ENCODE peak calls at places on chromosomes 2 and 18, in nine cellular contexts. R, Y, L, P, S, E, W, O and B are unnamed samples.

GRCh38 chr2:175490306-175490705 is 308.8 kb upstream of the ATP5MC3 start:
- DNase-seq in R (no peak), Y (no peak), L (no peak), P (no peak), S (no peak), E (no peak), W (no peak), O (no peak), B (no peak)

GRCh38 chr2:241463276-241464135 is 44.9 kb downstream of the STK25 start:
- DNase-seq in R (no peak), Y (no peak), L (no peak), P (no peak), S (no peak), E (no peak), W (no peak), O (no peak), B (no peak)

GRCh38 chr2:74867841-74868658 is 34.1 kb downstream of the HK2 start:
- DNase-seq in R (no peak), Y (no peak), L (no peak), P (peak), S (no peak), E (peak), W (peak), O (peak), B (no peak)

GRCh38 chr2:217938038-217938437 is 64.8 kb downstream of the TNS1 start:
- DNase-seq in R (no peak), Y (no peak), L (no peak), P (peak), S (no peak), E (no peak), W (no peak), O (no peak), B (no peak)

GRCh38 chr2:192298664-192299063 is 103.9 kb upstream of the TMEFF2 start:
- DNase-seq in R (no peak), Y (no peak), L (no peak), P (no peak), S (no peak), E (no peak), W (peak), O (no peak), B (no peak)

GRCh38 chr2:241703128-241703604 is 1.3 kb downstream of the ING5 start:
- DNase-seq in R (no peak), Y (no peak), L (no peak), P (no peak), S (no peak), E (peak), W (no peak), O (no peak), B (no peak)

GRCh38 chr2:175676813-175677212 is 325.3 kb downstream of the LNPK start:
- DNase-seq in R (no peak), Y (no peak), L (no peak), P (no peak), S (no peak), E (no peak), W (no peak), O (no peak), B (no peak)

GRCh38 chr2:128498086-128498485 is 179.4 kb upstream of the HS6ST1 start:
- DNase-seq in R (no peak), Y (no peak), L (no peak), P (no peak), S (peak), E (no peak), W (no peak), O (peak), B (no peak)

GRCh38 chr2:228417526-228417925 is 236.0 kb upstream of the SPHKAP start:
- DNase-seq in R (no peak), Y (no peak), L (no peak), P (no peak), S (no peak), E (no peak), W (peak), O (no peak), B (no peak)

GRCh38 chr2:174014699-174015070 is 49.5 kb upstream of the SP3 start:
- DNase-seq in R (no peak), Y (no peak), L (no peak), P (no peak), S (no peak), E (no peak), W (no peak), O (no peak), B (no peak)

GRCh38 chr2:109125595-109126500 is 3.2 kb upstream of the SH3RF3 start:
- DNase-seq in R (no peak), Y (no peak), L (peak), P (no peak), S (no peak), E (peak), W (peak), O (peak), B (no peak)

GRCh38 chr2:240559271-240559670 is 886 bp upstream of the DUSP28 start:
- DNase-seq in R (no peak), Y (no peak), L (no peak), P (no peak), S (no peak), E (no peak), W (no peak), O (no peak), B (no peak)

GRCh38 chr2:151760139-151760650 is 25.9 kb upstream of the NEB start:
- DNase-seq in R (no peak), Y (no peak), L (no peak), P (no peak), S (no peak), E (no peak), W (peak), O (no peak), B (no peak)

GRCh38 chr2:61937881-61938280 is 32.4 kb downstream of the COMMD1 start:
- DNase-seq in R (no peak), Y (no peak), L (no peak), P (no peak), S (no peak), E (no peak), W (no peak), O (no peak), B (no peak)

GRCh38 chr2:9311488-9311887 is 104.9 kb downstream of the ASAP2 start:
- DNase-seq in R (no peak), Y (no peak), L (no peak), P (peak), S (peak), E (no peak), W (peak), O (no peak), B (no peak)

GRCh38 chr2:238106698-238107524 is 6.8 kb downstream of the ESPNL start:
- DNase-seq in R (no peak), Y (peak), L (peak), P (no peak), S (no peak), E (no peak), W (no peak), O (no peak), B (no peak)

GRCh38 chr2:9800639-9800974 is 42.7 kb upstream of the TAF1B start:
- DNase-seq in R (no peak), Y (no peak), L (no peak), P (no peak), S (no peak), E (no peak), W (no peak), O (no peak), B (no peak)

GRCh38 chr18:12703714-12704113 is 872 bp downstream of the PSMG2 start:
- DNase-seq in R (no peak), Y (no peak), L (no peak), P (no peak), S (no peak), E (peak), W (peak), O (no peak), B (no peak)

GRCh38 chr2:153477096-153477555 is 1.4 kb downstream of the RPRM start:
- DNase-seq in R (no peak), Y (no peak), L (peak), P (no peak), S (no peak), E (no peak), W (no peak), O (no peak), B (no peak)

GRCh38 chr2:27255660-27256059 is 7.2 kb downstream of the SLC30A3 start:
- DNase-seq in R (no peak), Y (no peak), L (no peak), P (no peak), S (no peak), E (no peak), W (peak), O (no peak), B (no peak)

GRCh38 chr2:219578811-219579210 is 6.7 kb downstream of the INHA start:
- DNase-seq in R (no peak), Y (no peak), L (no peak), P (no peak), S (no peak), E (no peak), W (no peak), O (no peak), B (no peak)

GRCh38 chr2:29463181-29463900 is 348.1 kb downstream of the CLIP4 start:
- DNase-seq in R (no peak), Y (no peak), L (no peak), P (no peak), S (no peak), E (no peak), W (peak), O (no peak), B (no peak)

GRCh38 chr2:219278655-219279150 is 463 bp upstream of the DNAJB2 start:
- DNase-seq in R (no peak), Y (no peak), L (no peak), P (no peak), S (no peak), E (no peak), W (no peak), O (no peak), B (no peak)

GRCh38 chr2:33015421-33016142 is 68.8 kb downstream of the LTBP1 start:
- DNase-seq in R (no peak), Y (no peak), L (no peak), P (no peak), S (no peak), E (peak), W (peak), O (no peak), B (no peak)

GRCh38 chr2:226661789-226662545 is 137.7 kb downstream of the IRS1 start:
- DNase-seq in R (no peak), Y (no peak), L (no peak), P (peak), S (no peak), E (peak), W (peak), O (no peak), B (no peak)

GRCh38 chr2:4635289-4635688 is 931.9 kb downstream of the DCDC2C start:
- DNase-seq in R (no peak), Y (no peak), L (no peak), P (no peak), S (no peak), E (no peak), W (no peak), O (no peak), B (no peak)

GRCh38 chr2:159677654-159678053 is 34.7 kb upstream of the MARCHF7 start:
- DNase-seq in R (no peak), Y (no peak), L (no peak), P (no peak), S (no peak), E (peak), W (no peak), O (no peak), B (no peak)
- TF ChIP-seq CTCF in R (no peak), Y (no peak), L (no peak), P (peak), S (no peak), E (peak), W (peak), O (no peak), B (no peak)

GRCh38 chr2:111698743-111699554 is 185.0 kb downstream of the ANAPC1 start:
- DNase-seq in R (peak), Y (peak), L (no peak), P (peak), S (no peak), E (peak), W (peak), O (peak), B (no peak)
- TF ChIP-seq CTCF in R (no peak), Y (no peak), L (no peak), P (no peak), S (no peak), E (peak), W (peak), O (no peak), B (peak)

DNA sequence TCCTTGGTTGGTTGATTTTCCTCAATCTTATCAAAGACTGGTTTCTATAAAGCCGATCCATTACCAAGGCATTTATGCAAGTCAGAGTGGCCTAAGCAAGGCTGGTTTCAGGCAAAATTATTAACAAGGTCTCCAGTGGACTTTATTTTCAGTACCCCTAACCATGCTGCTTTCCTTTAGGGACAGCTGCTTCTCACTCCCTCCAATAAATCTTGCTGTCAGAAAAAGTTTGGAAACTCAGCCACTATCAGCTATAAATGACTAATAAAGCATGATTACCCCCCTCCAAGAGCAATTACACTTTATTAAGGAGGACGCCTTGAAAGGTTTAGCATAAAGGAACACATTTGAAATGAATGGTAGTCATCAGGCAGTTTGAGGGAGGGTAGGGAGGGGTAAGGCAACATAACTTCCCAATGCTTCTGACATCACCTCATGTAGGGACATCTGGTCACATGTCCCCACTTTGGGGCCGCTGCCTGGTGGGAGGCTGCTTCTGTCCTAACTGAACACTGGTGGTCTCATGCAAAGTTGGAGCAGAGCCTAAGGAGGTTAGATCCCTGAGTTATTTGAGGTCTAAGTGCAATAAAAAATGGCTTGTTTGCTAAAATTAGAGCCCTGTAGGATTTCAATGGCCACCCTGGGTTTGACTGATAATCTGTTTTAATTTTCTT is 58.0 kb upstream of the TMEM178A start:
- DNase-seq in R (no peak), Y (no peak), L (no peak), P (no peak), S (no peak), E (no peak), W (no peak), O (no peak), B (no peak)
- TF ChIP-seq CTCF in R (no peak), Y (no peak), L (no peak), P (no peak), S (no peak), E (no peak), W (no peak), O (no peak), B (no peak)

GRCh38 chr2:88345842-88346241 is 106.7 kb downstream of the FOXI3 start:
- DNase-seq in R (no peak), Y (no peak), L (no peak), P (no peak), S (no peak), E (no peak), W (no peak), O (no peak), B (no peak)

GRCh38 chr2:88342749-88343148 is 109.7 kb downstream of the FOXI3 start:
- DNase-seq in R (no peak), Y (no peak), L (no peak), P (no peak), S (no peak), E (no peak), W (no peak), O (no peak), B (no peak)
- TF ChIP-seq CTCF in R (no peak), Y (no peak), L (no peak), P (no peak), S (no peak), E (no peak), W (no peak), O (no peak), B (no peak)

GRCh38 chr2:201608021-201608420 is 35.3 kb downstream of the TMEM237 start:
- DNase-seq in R (no peak), Y (no peak), L (no peak), P (no peak), S (no peak), E (no peak), W (no peak), O (no peak), B (no peak)

DNA sequence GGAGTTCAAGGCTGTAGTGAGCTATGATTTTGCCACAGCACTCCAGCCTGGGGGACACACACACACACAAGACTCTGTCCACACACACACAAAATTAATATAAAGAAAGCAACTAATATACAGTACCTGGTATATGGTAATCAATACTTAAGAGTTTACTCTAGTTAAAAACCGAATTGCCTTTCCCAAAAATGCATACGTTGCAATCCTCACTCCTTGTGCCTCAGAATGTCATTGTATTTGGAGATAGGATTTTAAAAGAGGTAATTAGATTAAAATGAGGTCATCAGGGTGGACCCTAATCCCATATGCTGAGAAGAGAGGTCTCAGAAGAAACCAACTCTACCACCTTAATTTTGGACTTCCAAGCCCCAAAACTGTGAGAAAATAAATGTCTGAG is 35.7 kb downstream of the TMEM237 start:
- DNase-seq in R (no peak), Y (no peak), L (no peak), P (no peak), S (no peak), E (no peak), W (no peak), O (no peak), B (no peak)
- TF ChIP-seq CTCF in R (no peak), Y (no peak), L (no peak), P (no peak), S (no peak), E (no peak), W (no peak), O (no peak), B (no peak)

GRCh38 chr2:105114551-105114950 is 76.7 kb downstream of the MRPS9 start:
- DNase-seq in R (no peak), Y (no peak), L (no peak), P (no peak), S (no peak), E (peak), W (peak), O (no peak), B (peak)

GRCh38 chr2:105117565-105117964 is 79.7 kb downstream of the MRPS9 start:
- DNase-seq in R (no peak), Y (no peak), L (no peak), P (no peak), S (no peak), E (no peak), W (no peak), O (no peak), B (no peak)

GRCh38 chr2:105121417-105121816 is 83.5 kb downstream of the MRPS9 start:
- DNase-seq in R (no peak), Y (no peak), L (no peak), P (no peak), S (no peak), E (no peak), W (no peak), O (no peak), B (no peak)

GRCh38 chr2:105116348-105116747 is 78.5 kb downstream of the MRPS9 start:
- DNase-seq in R (no peak), Y (no peak), L (no peak), P (no peak), S (no peak), E (no peak), W (no peak), O (no peak), B (no peak)

GRCh38 chr2:105118960-105119359 is 81.1 kb downstream of the MRPS9 start:
- DNase-seq in R (no peak), Y (no peak), L (peak), P (no peak), S (no peak), E (no peak), W (no peak), O (peak), B (no peak)
- TF ChIP-seq CTCF in R (no peak), Y (no peak), L (peak), P (peak), S (no peak), E (no peak), W (no peak), O (peak), B (no peak)

GRCh38 chr2:64944484-64944883 is 44.7 kb upstream of the SLC1A4 start:
- DNase-seq in R (no peak), Y (no peak), L (no peak), P (no peak), S (no peak), E (no peak), W (no peak), O (no peak), B (no peak)
- TF ChIP-seq CTCF in R (no peak), Y (no peak), L (no peak), P (no peak), S (no peak), E (no peak), W (no peak), O (no peak), B (no peak)

DNA sequence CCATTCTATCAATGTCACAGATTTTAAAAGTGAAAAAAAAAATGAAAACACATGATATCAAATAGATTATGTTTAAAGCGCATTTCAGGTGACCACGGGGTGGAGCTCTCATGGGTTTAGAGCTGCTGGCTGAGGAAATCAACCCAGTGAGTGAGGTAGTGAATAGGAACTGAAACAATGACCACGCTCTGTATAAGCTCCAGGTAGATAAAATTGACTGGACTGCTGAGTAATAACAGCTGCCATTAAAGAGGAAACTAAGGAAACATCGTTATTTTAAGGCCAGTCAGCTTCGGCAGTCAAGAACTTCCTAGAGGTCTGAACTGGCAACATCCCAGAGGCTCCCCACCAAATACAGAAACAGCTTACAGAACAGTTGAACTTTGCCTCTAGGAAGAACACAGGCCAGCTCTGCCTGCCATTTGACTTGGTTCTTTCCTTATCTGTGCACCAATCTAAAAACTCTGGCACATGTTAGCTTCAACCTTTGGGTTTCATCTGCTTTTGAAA is 185.9 kb downstream of the PDE1A start:
- DNase-seq in R (no peak), Y (no peak), L (peak), P (no peak), S (no peak), E (peak), W (peak), O (peak), B (peak)
- TF ChIP-seq CTCF in R (no peak), Y (peak), L (no peak), P (peak), S (no peak), E (peak), W (peak), O (peak), B (peak)

DNA sequence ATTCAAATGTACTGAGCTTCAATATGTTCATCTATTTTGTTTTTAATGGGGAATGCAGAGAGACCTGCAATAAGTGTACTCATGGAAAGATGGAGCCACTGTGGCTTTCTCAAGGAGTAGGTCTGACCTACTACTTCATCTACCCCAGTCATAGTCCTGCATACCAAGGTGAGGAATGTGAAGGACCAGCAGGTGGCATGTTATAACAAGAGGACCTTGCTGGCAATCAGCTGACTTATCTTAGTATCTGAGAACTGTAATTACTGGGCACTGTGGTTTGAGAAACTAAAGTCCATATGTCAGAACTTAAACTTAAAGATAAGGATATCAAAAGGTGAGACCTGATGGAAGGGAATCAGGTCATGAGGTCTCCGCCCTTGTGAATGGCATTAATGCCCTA is 1104.2 kb downstream of the BCL11A start:
- DNase-seq in R (no peak), Y (no peak), L (no peak), P (no peak), S (no peak), E (peak), W (no peak), O (no peak), B (no peak)
- TF ChIP-seq CTCF in R (no peak), Y (no peak), L (no peak), P (peak), S (no peak), E (no peak), W (no peak), O (no peak), B (peak)

GRCh38 chr2:198465970-198466369 is 661.6 kb downstream of the PLCL1 start:
- DNase-seq in R (no peak), Y (no peak), L (no peak), P (no peak), S (no peak), E (no peak), W (no peak), O (no peak), B (no peak)

GRCh38 chr2:198476007-198476406 is 671.6 kb downstream of the PLCL1 start:
- DNase-seq in R (no peak), Y (no peak), L (no peak), P (no peak), S (no peak), E (no peak), W (no peak), O (no peak), B (no peak)

GRCh38 chr2:198471291-198471690 is 666.9 kb downstream of the PLCL1 start:
- DNase-seq in R (no peak), Y (no peak), L (no peak), P (no peak), S (no peak), E (no peak), W (no peak), O (no peak), B (no peak)
- TF ChIP-seq CTCF in R (no peak), Y (peak), L (no peak), P (no peak), S (no peak), E (no peak), W (no peak), O (no peak), B (peak)